ENCODE peak calls at places on chromosomes 2 and 18, in four cellular contexts. B is stimulated activated CD8-positive, alpha-beta memory T cell treated with anti-CD3 and anti-CD28 coated beads, Interleukin-12 subunit alpha, Interleukin-12 subunit beta, amount 100 ng/mL, for 4 hours; J is stimulated activated CD4-positive, alpha-beta T cell treated with anti-CD3 and anti-CD28 coated beads, Interleukin-12 subunit alpha, Interleukin-12 subunit beta, amount 100 ng/mL, for 48 hours; A is fibroblast of pulmonary artery. V is an unnamed sample.

GRCh38 chr2:70995227-70995729 is 605 bp upstream of the TEX261 start:
- DNase-seq in B (no peak), J (no peak), A (peak), V (peak)

GRCh38 chr2:40208478-40208877 is 243.4 kb downstream of the SLC8A1 start:
- DNase-seq in B (no peak), J (no peak), A (no peak), V (no peak)

GRCh38 chr2:76210551-76210950 is 499.8 kb upstream of the GCFC2 start:
- DNase-seq in B (no peak), J (no peak), A (no peak), V (no peak)

GRCh38 chr2:168179592-168179991 is 67.8 kb downstream of the STK39 start:
- DNase-seq in B (no peak), J (no peak), A (no peak), V (no peak)

GRCh38 chr2:33529771-33530481 is 53.5 kb downstream of the RASGRP3 start:
- DNase-seq in B (no peak), J (no peak), A (peak), V (no peak)

GRCh38 chr2:233061591-233062446 is 1.7 kb downstream of the INPP5D start:
- DNase-seq in B (no peak), J (no peak), A (no peak), V (peak)

GRCh38 chr18:3616744-3617143 is 166.8 kb downstream of the TGIF1 start:
- DNase-seq in B (no peak), J (no peak), A (no peak), V (no peak)

GRCh38 chr2:95317665-95318425 is 20.7 kb downstream of the KCNIP3 start:
- DNase-seq in B (no peak), J (no peak), A (no peak), V (no peak)

GRCh38 chr2:118791511-118791910 is 55.9 kb downstream of the EN1 start:
- DNase-seq in B (no peak), J (no peak), A (no peak), V (no peak)

GRCh38 chr2:196967126-196967525 is 40.6 kb upstream of the PGAP1 start:
- DNase-seq in B (no peak), J (no peak), A (peak), V (no peak)

GRCh38 chr2:41926614-41927580 is 120.9 kb upstream of the PKDCC start:
- DNase-seq in B (no peak), J (no peak), A (no peak), V (no peak)

GRCh38 chr2:127024769-127025356 is 82.1 kb downstream of the BIN1 start:
- DNase-seq in B (no peak), J (no peak), A (peak), V (peak)

GRCh38 chr2:12721571-12722444 is 5.1 kb downstream of the TRIB2 start:
- DNase-seq in B (no peak), J (no peak), A (peak), V (no peak)

GRCh38 chr2:37713258-37713700 is 41.8 kb upstream of the CDC42EP3 start:
- DNase-seq in B (no peak), J (no peak), A (peak), V (no peak)

GRCh38 chr18:74623047-74623816 is 25.6 kb downstream of the ZNF407 start:
- DNase-seq in B (no peak), J (no peak), A (peak), V (no peak)

GRCh38 chr2:1750270-1750934 is 6.1 kb upstream of the PXDN start:
- DNase-seq in B (no peak), J (no peak), A (no peak), V (no peak)

GRCh38 chr2:113965644-113966043 is 75.8 kb downstream of the ACTR3 start:
- DNase-seq in B (no peak), J (no peak), A (peak), V (no peak)

GRCh38 chr2:211454684-211455083 is 898.3 kb downstream of the CPS1 start:
- DNase-seq in B (no peak), J (no peak), A (no peak), V (no peak)

GRCh38 chr2:169069341-169069740 is at the start of gene DHRS9:
- DNase-seq in B (no peak), J (peak), A (peak), V (peak)

GRCh38 chr2:22020101-22020742 is 896.5 kb downstream of the TDRD15 start:
- DNase-seq in B (no peak), J (no peak), A (no peak), V (no peak)

GRCh38 chr2:20167356-20167755 is 57.6 kb downstream of the SDC1 start:
- DNase-seq in B (no peak), J (no peak), A (no peak), V (no peak)

GRCh38 chr2:96867756-96868554 is 1.9 kb downstream of the SEMA4C start:
- DNase-seq in B (no peak), J (no peak), A (peak), V (no peak)

GRCh38 chr2:99572798-99573197 is 83.0 kb upstream of the REV1 start:
- DNase-seq in B (no peak), J (no peak), A (no peak), V (no peak)

GRCh38 chr2:180705122-180705521 is 275.3 kb upstream of the UBE2E3 start:
- DNase-seq in B (no peak), J (no peak), A (peak), V (no peak)

GRCh38 chr2:18520605-18521031 is 39.8 kb downstream of the RDH14 start:
- DNase-seq in B (peak), J (peak), A (peak), V (peak)

GRCh38 chr2:119126650-119127049 is 31.9 kb downstream of the C1QL2 start:
- DNase-seq in B (no peak), J (no peak), A (peak), V (peak)

GRCh38 chr2:42566837-42567251 is 1.6 kb upstream of the MTA3 start:
- DNase-seq in B (no peak), J (no peak), A (no peak), V (no peak)

GRCh38 chr2:72710418-72711152 is 115.2 kb downstream of the EXOC6B start:
- DNase-seq in B (no peak), J (no peak), A (no peak), V (no peak)

GRCh38 chr2:20141056-20141762 is 83.7 kb downstream of the SDC1 start:
- DNase-seq in B (no peak), J (no peak), A (peak), V (peak)

GRCh38 chr2:187581125-187581896 is 27.1 kb upstream of the TFPI start:
- DNase-seq in B (no peak), J (no peak), A (peak), V (no peak)

GRCh38 chr2:120646994-120647393 is 88.7 kb upstream of the GLI2 start:
- DNase-seq in B (no peak), J (no peak), A (no peak), V (no peak)

GRCh38 chr2:20563833-20564232 is 87.1 kb downstream of the HS1BP3 start:
- DNase-seq in B (no peak), J (no peak), A (peak), V (peak)